ENCODE peak calls at places on chromosomes 16 and 17, in eight cellular contexts. Q is H1, R is left ventricle myocardium inferior, S is tibial nerve, T is thoracic aorta, V is cardiac fibroblast, G is AG04449, F is psoas muscle. Y is an unnamed sample.

GRCh38 chr16:25089346-25089745 is 22.2 kb upstream of the LCMT1 start:
- DNase-seq in V (no peak), G (no peak), Q (no peak), S (no peak), F (no peak), T (no peak), R (no peak), Y (no peak)

GRCh38 chr16:66677836-66678235 is 18.7 kb downstream of the CMTM4 start:
- DNase-seq in S (no peak), F (no peak), V (no peak), G (no peak), T (no peak), R (no peak), Q (no peak), Y (no peak)

GRCh38 chr17:19344311-19345066 is 18.0 kb downstream of the B9D1 start:
- DNase-seq in G (no peak), Q (no peak), R (no peak), S (no peak), T (no peak), V (no peak), F (peak), Y (no peak)

GRCh38 chr16:49281843-49282642 is 405 bp upstream of the CBLN1 start:
- DNase-seq in T (no peak), Q (peak), V (peak), F (peak), R (peak), G (no peak), S (peak), Y (peak)

GRCh38 chr17:81057079-81057730 is 22.3 kb downstream of the BAIAP2 start:
- DNase-seq in G (no peak), V (peak), T (no peak), R (peak), Q (no peak), F (peak), S (peak), Y (peak)

GRCh38 chr17:66207936-66208335 is 16.0 kb upstream of the CEP112 start:
- DNase-seq in F (no peak), R (no peak), G (no peak), V (no peak), T (no peak), S (no peak), Q (no peak), Y (no peak)

GRCh38 chr16:56769674-56770073 is 39.7 kb downstream of the NUP93 start:
- DNase-seq in R (no peak), V (no peak), F (no peak), Q (no peak), S (no peak), G (no peak), T (no peak), Y (no peak)

GRCh38 chr16:78639775-78640174 is 540.3 kb downstream of the WWOX start:
- DNase-seq in S (no peak), T (no peak), V (no peak), Q (no peak), R (no peak), F (no peak), G (no peak), Y (no peak)

GRCh38 chr16:72371307-72372081 is 199.5 kb upstream of the PMFBP1 start:
- DNase-seq in F (no peak), V (peak), G (no peak), T (no peak), R (no peak), Q (peak), S (no peak), Y (peak)

GRCh38 chr16:13919330-13919682 is 648 bp upstream of the ERCC4 start:
- DNase-seq in T (no peak), R (no peak), F (no peak), Q (no peak), S (no peak), V (peak), G (no peak), Y (peak)

GRCh38 chr16:75703341-75703740 is 2.1 kb upstream of the DUXB start:
- DNase-seq in V (no peak), Q (no peak), T (no peak), S (no peak), G (no peak), R (no peak), F (no peak), Y (no peak)

GRCh38 chr17:975321-975982 is 4.1 kb downstream of the NXN start:
- DNase-seq in R (no peak), F (no peak), G (no peak), S (no peak), Q (no peak), T (no peak), V (no peak), Y (peak)

GRCh38 chr17:56737741-56738161 is 96.0 kb downstream of the C17orf67 start:
- DNase-seq in S (no peak), T (no peak), F (no peak), Q (no peak), R (no peak), V (peak), G (no peak), Y (peak)

GRCh38 chr17:13562271-13562800 is 39.4 kb downstream of the HS3ST3A1 start:
- DNase-seq in R (no peak), F (no peak), Q (no peak), T (no peak), V (no peak), S (no peak), G (peak), Y (peak)

GRCh38 chr16:86566601-86566965 is at the start of gene FOXC2:
- DNase-seq in V (peak), F (peak), S (peak), T (peak), R (peak), G (no peak), Q (no peak), Y (peak)

GRCh38 chr16:48041861-48042435 is 113.8 kb downstream of the ABCC12 start:
- DNase-seq in Q (no peak), F (no peak), V (no peak), G (no peak), R (no peak), S (no peak), T (no peak), Y (no peak)

GRCh38 chr16:56849690-56850680 is 15.0 kb upstream of the SLC12A3 start:
- DNase-seq in F (no peak), G (no peak), T (no peak), V (peak), R (no peak), Q (no peak), S (no peak), Y (no peak)

GRCh38 chr17:39737761-39738567 is at the start of gene GRB7:
- DNase-seq in Q (no peak), V (no peak), R (no peak), G (no peak), S (no peak), T (no peak), F (no peak), Y (no peak)

GRCh38 chr17:83064732-83065659 is 14.4 kb upstream of the METRNL start:
- DNase-seq in G (no peak), T (no peak), R (peak), Q (no peak), V (no peak), F (peak), S (peak), Y (no peak)

GRCh38 chr16:53501216-53501859 is 1.7 kb downstream of the AKTIP start:
- DNase-seq in S (no peak), F (no peak), G (no peak), T (no peak), Q (no peak), R (no peak), V (peak), Y (peak)
- H3K4me3 ChIP-seq in S (no peak), F (peak), G (peak), T (peak), Q (no peak), R (peak), V (no peak), Y (no peak)

GRCh38 chr17:32936894-32937500 is 9.0 kb downstream of the TMEM98 start:
- DNase-seq in T (peak), S (peak), G (no peak), R (peak), F (peak), Q (peak), V (peak), Y (peak)
- TF ChIP-seq CTCF in T (peak), S (peak), G (peak), R (peak), F (peak), Q (peak), V (peak), Y (peak)

GRCh38 chr16:1301562-1301961 is 7.9 kb upstream of the UBE2I start:
- DNase-seq in V (no peak), T (no peak), S (no peak), F (no peak), R (no peak), Q (no peak), G (no peak), Y (no peak)

GRCh38 chr16:1299868-1300203 is 9.6 kb upstream of the UBE2I start:
- DNase-seq in F (no peak), Q (no peak), G (no peak), V (no peak), R (no peak), T (no peak), S (no peak), Y (no peak)

GRCh38 chr16:1298406-1298805 is 11.0 kb upstream of the UBE2I start:
- DNase-seq in T (no peak), G (no peak), Q (no peak), V (no peak), S (no peak), R (no peak), F (no peak), Y (no peak)

GRCh38 chr16:1299012-1299867 is 10.2 kb upstream of the UBE2I start:
- DNase-seq in T (no peak), F (no peak), V (no peak), Q (no peak), S (no peak), R (no peak), G (no peak), Y (no peak)

GRCh38 chr16:1300664-1301476 is 8.6 kb upstream of the UBE2I start:
- DNase-seq in S (no peak), T (no peak), G (no peak), Q (no peak), V (peak), R (peak), F (peak), Y (peak)
- H3K4me3 ChIP-seq in S (no peak), T (no peak), G (no peak), Q (no peak), V (no peak), R (peak), F (peak), Y (no peak)

GRCh38 chr16:50549561-50549915 is 1.3 kb downstream of the NKD1 start:
- DNase-seq in Q (no peak), F (no peak), V (no peak), T (no peak), R (no peak), S (no peak), G (no peak), Y (no peak)

GRCh38 chr16:50548659-50549560 is 714 bp downstream of the NKD1 start:
- DNase-seq in G (no peak), T (no peak), S (no peak), Q (no peak), R (no peak), V (peak), F (no peak), Y (peak)

GRCh38 chr16:50546125-50546524 is 2.1 kb upstream of the NKD1 start:
- DNase-seq in Q (no peak), G (no peak), F (no peak), S (no peak), T (no peak), V (no peak), R (no peak), Y (no peak)

GRCh38 chr16:50547944-50548658 is at the start of gene NKD1:
- DNase-seq in T (no peak), G (no peak), V (peak), R (peak), Q (no peak), S (peak), F (peak), Y (peak)

GRCh38 chr16:50547340-50547865 is 793 bp upstream of the NKD1 start:
- DNase-seq in F (peak), T (no peak), G (no peak), R (peak), Q (no peak), V (peak), S (no peak), Y (no peak)
- TF ChIP-seq CTCF in F (no peak), T (peak), G (no peak), R (no peak), Q (peak), V (no peak), S (peak), Y (no peak)

GRCh38 chr17:77847211-77848085 is 111.1 kb upstream of the TNRC6C start:
- DNase-seq in F (peak), G (no peak), V (no peak), Q (no peak), R (peak), S (no peak), T (no peak), Y (no peak)

GRCh38 chr17:77848257-77848656 is 110.2 kb upstream of the TNRC6C start:
- DNase-seq in F (no peak), T (no peak), Q (no peak), V (no peak), G (no peak), R (peak), S (no peak), Y (no peak)

GRCh38 chr17:77845541-77846225 is 112.8 kb upstream of the TNRC6C start:
- DNase-seq in R (peak), Q (no peak), F (peak), T (no peak), S (no peak), G (no peak), V (no peak), Y (no peak)

GRCh38 chr17:77844681-77845080 is 113.8 kb upstream of the TNRC6C start:
- DNase-seq in V (no peak), T (no peak), R (peak), S (no peak), F (peak), Q (no peak), G (no peak), Y (no peak)

DNA sequence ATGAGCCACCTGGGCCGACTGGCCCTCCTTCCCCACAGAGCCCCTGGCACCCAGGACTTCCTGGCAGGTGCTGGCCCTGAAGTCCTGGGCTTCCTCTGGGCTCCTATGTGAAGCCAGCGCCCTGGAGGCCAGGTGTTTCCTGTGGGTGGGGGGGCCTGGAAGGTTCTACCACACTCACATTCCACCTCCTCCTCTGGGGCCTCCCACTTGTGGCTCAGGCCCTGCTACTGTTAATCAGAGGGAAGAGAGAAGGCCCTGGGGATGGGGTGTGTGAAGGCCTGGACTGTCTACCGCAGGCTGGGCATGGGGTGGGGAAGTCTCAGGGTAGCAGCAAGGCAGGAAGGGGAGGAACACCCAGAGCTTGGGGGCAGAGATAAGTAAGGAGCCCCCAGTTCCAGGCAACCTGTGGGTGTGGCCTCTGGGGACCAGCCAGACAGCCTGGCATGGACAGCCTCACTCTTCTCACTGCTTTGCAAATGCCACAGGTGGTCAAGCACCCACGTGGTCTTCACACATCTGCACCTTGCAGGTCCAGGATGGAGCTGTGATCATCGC is 111.9 kb upstream of the TNRC6C start:
- DNase-seq in Q (no peak), T (no peak), S (no peak), F (peak), R (peak), G (no peak), V (no peak), Y (no peak)
- H3K4me3 ChIP-seq in Q (no peak), T (no peak), S (no peak), F (no peak), R (no peak), G (no peak), V (no peak), Y (no peak)

DNA sequence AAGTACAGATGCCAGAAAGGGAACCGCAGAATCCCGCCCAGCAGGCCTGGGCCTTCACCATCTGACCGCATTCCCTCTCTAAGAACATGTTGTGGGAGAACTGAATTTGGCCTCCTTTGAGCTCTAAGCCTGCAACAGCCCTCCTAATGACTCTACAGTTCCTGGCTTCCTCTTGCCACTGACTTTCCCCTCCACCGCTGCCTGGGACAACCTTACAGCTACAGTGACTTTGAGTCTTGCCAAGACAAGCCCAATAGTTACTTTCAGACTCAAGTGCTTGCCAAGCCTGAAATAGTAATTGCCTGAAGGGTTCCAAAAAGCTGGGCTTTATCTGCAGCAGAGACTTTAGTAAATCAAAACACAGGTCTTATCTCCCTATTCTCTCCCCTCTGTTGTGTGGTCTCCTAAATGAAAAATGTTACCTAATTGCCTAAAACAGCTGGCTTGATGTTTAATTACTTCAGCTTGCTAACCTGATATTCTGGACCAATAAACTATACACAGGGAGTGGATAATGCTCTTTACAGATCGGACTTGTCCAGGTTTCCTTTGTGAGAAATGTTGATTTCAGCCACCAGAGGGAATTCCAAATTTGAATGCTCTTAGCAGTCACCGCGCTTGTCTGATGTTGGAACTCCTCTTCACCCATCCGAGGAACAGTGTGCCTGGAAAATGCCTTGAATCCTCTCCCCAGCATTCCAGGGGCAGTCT is 85.1 kb upstream of the TBX2 start:
- DNase-seq in T (peak), S (no peak), G (no peak), V (peak), F (peak), Q (no peak), R (peak), Y (peak)
- TF ChIP-seq CTCF in T (peak), S (no peak), G (no peak), V (peak), F (peak), Q (no peak), R (peak), Y (no peak)

Y was measured in foreskin fibroblast.